ENCODE peak calls at places on chromosomes 2 and 18, in four cellular contexts. One of them, this sample, is unnamed.
A peak's percentile ranks its signal among the peaks of the same experiment; 100 is the strongest.

GRCh38 chr2:64228126-64228678 is 84.0 kb upstream of the PELI1 start:
- DNase-seq in AG08395: peak; percentile 73
- DNase-seq in head of caudate nucleus: peak; percentile 93
- DNase-seq in SJSA1: peak; percentile 39
- DNase-seq in this sample: peak; percentile 39

GRCh38 chr2:44040365-44040764 is 44.6 kb upstream of the LRPPRC start:
- DNase-seq in AG08395: no peak
- DNase-seq in head of caudate nucleus: no peak
- DNase-seq in SJSA1: no peak
- DNase-seq in this sample: no peak

GRCh38 chr2:53949457-53949856 is 21.3 kb downstream of the PSME4 start:
- DNase-seq in AG08395: no peak
- DNase-seq in head of caudate nucleus: no peak
- DNase-seq in SJSA1: no peak
- DNase-seq in this sample: no peak

GRCh38 chr2:72719416-72719815 is 106.4 kb downstream of the EXOC6B start:
- DNase-seq in AG08395: no peak
- DNase-seq in head of caudate nucleus: no peak
- DNase-seq in SJSA1: peak; percentile 10
- DNase-seq in this sample: no peak

GRCh38 chr2:159497857-159498256 is 118.5 kb downstream of the BAZ2B start:
- DNase-seq in AG08395: no peak
- DNase-seq in head of caudate nucleus: no peak
- DNase-seq in SJSA1: no peak
- DNase-seq in this sample: no peak

GRCh38 chr2:55871637-55872036 is 51.9 kb downstream of the EFEMP1 start:
- DNase-seq in AG08395: no peak
- DNase-seq in head of caudate nucleus: no peak
- DNase-seq in SJSA1: no peak
- DNase-seq in this sample: no peak

GRCh38 chr2:200490001-200490400 is 19.9 kb downstream of the KCTD18 start:
- DNase-seq in AG08395: no peak
- DNase-seq in head of caudate nucleus: no peak
- DNase-seq in SJSA1: no peak
- DNase-seq in this sample: no peak

GRCh38 chr18:12305211-12305610 is 2.8 kb upstream of the TUBB6 start:
- DNase-seq in AG08395: no peak
- DNase-seq in head of caudate nucleus: no peak
- DNase-seq in SJSA1: no peak
- DNase-seq in this sample: no peak

GRCh38 chr18:41545091-41545888 is 409.7 kb upstream of the PIK3C3 start:
- DNase-seq in AG08395: no peak
- DNase-seq in head of caudate nucleus: no peak
- DNase-seq in SJSA1: no peak
- DNase-seq in this sample: no peak

GRCh38 chr2:240576436-240577205 is 8.3 kb downstream of the RNPEPL1 start:
- DNase-seq in AG08395: no peak
- DNase-seq in head of caudate nucleus: no peak
- DNase-seq in SJSA1: no peak
- DNase-seq in this sample: no peak

GRCh38 chr2:69933254-69933828 is 18.4 kb downstream of the MXD1 start:
- DNase-seq in AG08395: no peak
- DNase-seq in head of caudate nucleus: no peak
- DNase-seq in SJSA1: no peak
- DNase-seq in this sample: no peak

GRCh38 chr2:238108423-238109201 is 8.5 kb downstream of the ESPNL start:
- DNase-seq in AG08395: no peak
- DNase-seq in head of caudate nucleus: peak; percentile 10
- DNase-seq in SJSA1: no peak
- DNase-seq in this sample: no peak

GRCh38 chr18:23401400-23402347 is 51.4 kb upstream of the RIOK3 start:
- DNase-seq in AG08395: no peak
- DNase-seq in head of caudate nucleus: no peak
- DNase-seq in SJSA1: peak; percentile 88
- DNase-seq in this sample: no peak

GRCh38 chr2:227106845-227107759 is 56.9 kb downstream of the COL4A4 start:
- DNase-seq in AG08395: peak; percentile 55
- DNase-seq in head of caudate nucleus: peak; percentile 57
- DNase-seq in SJSA1: peak; percentile 51
- DNase-seq in this sample: peak; percentile 17

GRCh38 chr2:174059178-174059874 is 94.2 kb upstream of the SP3 start:
- DNase-seq in AG08395: peak; percentile 56
- DNase-seq in head of caudate nucleus: no peak
- DNase-seq in SJSA1: peak; percentile 79
- DNase-seq in this sample: no peak

GRCh38 chr2:120456867-120457266 is 110.9 kb downstream of the INHBB start:
- DNase-seq in AG08395: no peak
- DNase-seq in head of caudate nucleus: no peak
- DNase-seq in SJSA1: no peak
- DNase-seq in this sample: no peak

GRCh38 chr2:11726384-11726783 is 20.0 kb upstream of the LPIN1 start:
- DNase-seq in AG08395: no peak
- DNase-seq in head of caudate nucleus: no peak
- DNase-seq in SJSA1: no peak
- DNase-seq in this sample: no peak

GRCh38 chr2:233349005-233349998 is 5.0 kb upstream of the DGKD start:
- DNase-seq in AG08395: no peak
- DNase-seq in head of caudate nucleus: peak; percentile 85
- DNase-seq in SJSA1: no peak
- DNase-seq in this sample: no peak

GRCh38 chr2:195594248-195594647 is 62.8 kb upstream of the SLC39A10 start:
- DNase-seq in AG08395: no peak
- DNase-seq in head of caudate nucleus: no peak
- DNase-seq in SJSA1: no peak
- DNase-seq in this sample: no peak

GRCh38 chr2:220353897-220354296 is 726.5 kb downstream of the SLC4A3 start:
- DNase-seq in AG08395: no peak
- DNase-seq in head of caudate nucleus: no peak
- DNase-seq in SJSA1: no peak
- DNase-seq in this sample: no peak